ENCODE peak calls at places on chromosome 3, in nine cellular contexts. One of them, this sample, is unnamed.

GRCh38 chr3:14899993-14900618 is 47.3 kb upstream of the NR2C2 start:
- DNase-seq in IMR-90: no peak
- DNase-seq in cardiac fibroblast: no peak
- DNase-seq in OCI-LY7: no peak
- DNase-seq in GM12865: no peak
- DNase-seq in epithelial cell of esophagus: no peak
- DNase-seq in fibroblast of lung: no peak
- DNase-seq in CD8-positive, alpha-beta T cell: no peak
- DNase-seq in fibroblast of mammary gland: no peak
- DNase-seq in this sample: no peak

GRCh38 chr3:50583897-50584296 is 14.6 kb downstream of the HEMK1 start:
- DNase-seq in IMR-90: no peak
- DNase-seq in cardiac fibroblast: no peak
- DNase-seq in OCI-LY7: no peak
- DNase-seq in GM12865: no peak
- DNase-seq in epithelial cell of esophagus: no peak
- DNase-seq in fibroblast of lung: no peak
- DNase-seq in CD8-positive, alpha-beta T cell: no peak
- DNase-seq in fibroblast of mammary gland: peak; percentile 64
- DNase-seq in this sample: no peak

GRCh38 chr3:41148446-41148845 is 50.9 kb upstream of the CTNNB1 start:
- DNase-seq in IMR-90: no peak
- DNase-seq in cardiac fibroblast: no peak
- DNase-seq in OCI-LY7: no peak
- DNase-seq in GM12865: no peak
- DNase-seq in epithelial cell of esophagus: no peak
- DNase-seq in fibroblast of lung: no peak
- DNase-seq in CD8-positive, alpha-beta T cell: no peak
- DNase-seq in fibroblast of mammary gland: no peak
- DNase-seq in this sample: no peak

GRCh38 chr3:52526151-52526561 is 7.5 kb downstream of the NT5DC2 start:
- DNase-seq in IMR-90: no peak
- DNase-seq in cardiac fibroblast: no peak
- DNase-seq in OCI-LY7: no peak
- DNase-seq in GM12865: no peak
- DNase-seq in epithelial cell of esophagus: peak; percentile 87
- DNase-seq in fibroblast of lung: no peak
- DNase-seq in CD8-positive, alpha-beta T cell: no peak
- DNase-seq in fibroblast of mammary gland: no peak
- DNase-seq in this sample: no peak

GRCh38 chr3:89186446-89186845 is 79.0 kb downstream of the EPHA3 start:
- DNase-seq in IMR-90: no peak
- DNase-seq in cardiac fibroblast: no peak
- DNase-seq in OCI-LY7: no peak
- DNase-seq in GM12865: no peak
- DNase-seq in epithelial cell of esophagus: no peak
- DNase-seq in fibroblast of lung: peak; percentile 58
- DNase-seq in CD8-positive, alpha-beta T cell: no peak
- DNase-seq in fibroblast of mammary gland: no peak
- DNase-seq in this sample: no peak

GRCh38 chr3:154182322-154182922 is 61.2 kb downstream of the ARHGEF26 start:
- DNase-seq in IMR-90: no peak
- DNase-seq in cardiac fibroblast: no peak
- DNase-seq in OCI-LY7: no peak
- DNase-seq in GM12865: no peak
- DNase-seq in epithelial cell of esophagus: no peak
- DNase-seq in fibroblast of lung: no peak
- DNase-seq in CD8-positive, alpha-beta T cell: no peak
- DNase-seq in fibroblast of mammary gland: no peak
- DNase-seq in this sample: no peak

GRCh38 chr3:47780727-47781325 is 867 bp downstream of the SMARCC1 start:
- DNase-seq in IMR-90: peak; percentile 32
- DNase-seq in cardiac fibroblast: peak; percentile 48
- DNase-seq in OCI-LY7: no peak
- DNase-seq in GM12865: no peak
- DNase-seq in epithelial cell of esophagus: no peak
- DNase-seq in fibroblast of lung: peak; percentile 36
- DNase-seq in CD8-positive, alpha-beta T cell: no peak
- DNase-seq in fibroblast of mammary gland: peak; percentile 31
- DNase-seq in this sample: no peak

GRCh38 chr3:47430606-47431005 is 45.1 kb downstream of the SCAP start:
- DNase-seq in IMR-90: no peak
- DNase-seq in cardiac fibroblast: no peak
- DNase-seq in OCI-LY7: no peak
- DNase-seq in GM12865: no peak
- DNase-seq in epithelial cell of esophagus: no peak
- DNase-seq in fibroblast of lung: no peak
- DNase-seq in CD8-positive, alpha-beta T cell: no peak
- DNase-seq in fibroblast of mammary gland: no peak
- DNase-seq in this sample: no peak

GRCh38 chr3:20056727-20057611 is 16.7 kb downstream of the KAT2B start:
- DNase-seq in IMR-90: peak; percentile 82
- DNase-seq in cardiac fibroblast: peak; percentile 91
- DNase-seq in OCI-LY7: no peak
- DNase-seq in GM12865: peak; percentile 65
- DNase-seq in epithelial cell of esophagus: peak; percentile 99
- DNase-seq in fibroblast of lung: peak; percentile 69
- DNase-seq in CD8-positive, alpha-beta T cell: no peak
- DNase-seq in fibroblast of mammary gland: peak; percentile 96
- DNase-seq in this sample: no peak

GRCh38 chr3:195696632-195697278 is 24.0 kb upstream of the MUC20 start:
- DNase-seq in IMR-90: no peak
- DNase-seq in cardiac fibroblast: no peak
- DNase-seq in OCI-LY7: no peak
- DNase-seq in GM12865: no peak
- DNase-seq in epithelial cell of esophagus: no peak
- DNase-seq in fibroblast of lung: no peak
- DNase-seq in CD8-positive, alpha-beta T cell: no peak
- DNase-seq in fibroblast of mammary gland: no peak
- DNase-seq in this sample: no peak

GRCh38 chr3:62065985-62066693 is 307.2 kb downstream of the FEZF2 start:
- DNase-seq in IMR-90: peak; percentile 10
- DNase-seq in cardiac fibroblast: peak; percentile 5
- DNase-seq in OCI-LY7: no peak
- DNase-seq in GM12865: no peak
- DNase-seq in epithelial cell of esophagus: no peak
- DNase-seq in fibroblast of lung: peak; percentile 48
- DNase-seq in CD8-positive, alpha-beta T cell: no peak
- DNase-seq in fibroblast of mammary gland: peak; percentile 84
- DNase-seq in this sample: no peak

GRCh38 chr3:58570851-58571250 is 6.3 kb downstream of the FAM107A start:
- DNase-seq in IMR-90: no peak
- DNase-seq in cardiac fibroblast: no peak
- DNase-seq in OCI-LY7: no peak
- DNase-seq in GM12865: no peak
- DNase-seq in epithelial cell of esophagus: no peak
- DNase-seq in fibroblast of lung: no peak
- DNase-seq in CD8-positive, alpha-beta T cell: no peak
- DNase-seq in fibroblast of mammary gland: no peak
- DNase-seq in this sample: no peak

GRCh38 chr3:101950510-101950909 is 101.2 kb downstream of the NFKBIZ start:
- DNase-seq in IMR-90: peak; percentile 81
- DNase-seq in cardiac fibroblast: peak; percentile 74
- DNase-seq in OCI-LY7: no peak
- DNase-seq in GM12865: peak; percentile 57
- DNase-seq in epithelial cell of esophagus: peak; percentile 81
- DNase-seq in fibroblast of lung: peak; percentile 24
- DNase-seq in CD8-positive, alpha-beta T cell: no peak
- DNase-seq in fibroblast of mammary gland: peak; percentile 90
- DNase-seq in this sample: peak; percentile 86

GRCh38 chr3:183378008-183378407 is 50.4 kb downstream of the MCF2L2 start:
- DNase-seq in IMR-90: no peak
- DNase-seq in cardiac fibroblast: no peak
- DNase-seq in OCI-LY7: no peak
- DNase-seq in GM12865: no peak
- DNase-seq in epithelial cell of esophagus: no peak
- DNase-seq in fibroblast of lung: no peak
- DNase-seq in CD8-positive, alpha-beta T cell: no peak
- DNase-seq in fibroblast of mammary gland: no peak
- DNase-seq in this sample: no peak

GRCh38 chr3:156135921-156136655 is 15.7 kb downstream of the KCNAB1 start:
- DNase-seq in IMR-90: no peak
- DNase-seq in cardiac fibroblast: no peak
- DNase-seq in OCI-LY7: no peak
- DNase-seq in GM12865: peak; percentile 19
- DNase-seq in epithelial cell of esophagus: peak; percentile 3
- DNase-seq in fibroblast of lung: no peak
- DNase-seq in CD8-positive, alpha-beta T cell: no peak
- DNase-seq in fibroblast of mammary gland: peak; percentile 10
- DNase-seq in this sample: no peak
- TF ChIP-seq CTCF in IMR-90: no peak
- TF ChIP-seq CTCF in cardiac fibroblast: peak; percentile 20
- TF ChIP-seq CTCF in OCI-LY7: peak; percentile 57
- TF ChIP-seq CTCF in GM12865: peak; percentile 35
- TF ChIP-seq CTCF in epithelial cell of esophagus: peak; percentile 27
- TF ChIP-seq CTCF in fibroblast of lung: no peak
- TF ChIP-seq CTCF in CD8-positive, alpha-beta T cell: no peak
- TF ChIP-seq CTCF in fibroblast of mammary gland: peak; percentile 43
- TF ChIP-seq CTCF in this sample: no peak

DNA sequence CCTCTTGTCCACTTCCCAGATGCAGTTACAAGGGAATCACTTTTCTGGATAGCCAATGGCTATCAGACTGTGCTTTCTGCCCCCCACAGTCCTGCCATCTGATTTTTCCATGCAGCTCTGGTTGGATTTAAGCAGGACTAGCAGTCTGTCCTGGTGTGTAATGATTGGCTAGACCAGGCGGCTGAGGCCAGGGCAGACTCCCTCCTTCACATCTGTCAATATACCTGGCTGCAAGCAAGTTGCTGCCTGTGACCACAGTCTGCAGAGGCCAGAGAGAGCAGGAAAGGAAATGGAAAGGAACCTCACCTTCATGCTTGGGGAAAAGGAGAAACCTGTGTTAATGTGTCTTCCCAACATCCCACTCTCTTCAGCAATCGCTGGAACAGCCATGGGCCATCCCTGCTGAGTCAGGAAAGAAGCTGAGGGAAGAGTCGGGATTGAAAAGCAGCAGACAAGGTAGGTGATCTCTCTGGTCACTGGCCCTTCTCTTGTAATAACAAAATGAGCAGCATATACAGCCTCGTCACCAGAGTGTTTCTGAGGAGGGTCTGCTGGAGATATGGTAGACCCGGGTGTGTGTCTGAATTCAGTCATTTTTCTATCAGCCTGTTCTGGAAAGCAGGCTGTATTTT is 126.7 kb upstream of the PHLDB2 start:
- DNase-seq in IMR-90: no peak
- DNase-seq in cardiac fibroblast: no peak
- DNase-seq in OCI-LY7: no peak
- DNase-seq in GM12865: no peak
- DNase-seq in epithelial cell of esophagus: peak; percentile 86
- DNase-seq in fibroblast of lung: no peak
- DNase-seq in CD8-positive, alpha-beta T cell: no peak
- DNase-seq in fibroblast of mammary gland: no peak
- DNase-seq in this sample: no peak
- H3K4me3 ChIP-seq in IMR-90: no peak overlapping the region
- H3K4me3 ChIP-seq in cardiac fibroblast: no peak overlapping the region
- H3K4me3 ChIP-seq in OCI-LY7: no peak overlapping the region
- H3K4me3 ChIP-seq in GM12865: no peak overlapping the region
- H3K4me3 ChIP-seq in epithelial cell of esophagus: peak overlapping the region; percentile 61
- H3K4me3 ChIP-seq in fibroblast of lung: no peak overlapping the region
- H3K4me3 ChIP-seq in CD8-positive, alpha-beta T cell: no peak overlapping the region
- H3K4me3 ChIP-seq in fibroblast of mammary gland: no peak overlapping the region
- H3K4me3 ChIP-seq in this sample: no peak overlapping the region

GRCh38 chr3:107117156-107117555 is 260.1 kb upstream of the CCDC54 start:
- DNase-seq in IMR-90: no peak
- DNase-seq in cardiac fibroblast: no peak
- DNase-seq in OCI-LY7: no peak
- DNase-seq in GM12865: no peak
- DNase-seq in epithelial cell of esophagus: no peak
- DNase-seq in fibroblast of lung: no peak
- DNase-seq in CD8-positive, alpha-beta T cell: no peak
- DNase-seq in fibroblast of mammary gland: no peak
- DNase-seq in this sample: no peak

GRCh38 chr3:107116251-107116650 is 261.0 kb upstream of the CCDC54 start:
- DNase-seq in IMR-90: no peak
- DNase-seq in cardiac fibroblast: no peak
- DNase-seq in OCI-LY7: no peak
- DNase-seq in GM12865: no peak
- DNase-seq in epithelial cell of esophagus: no peak
- DNase-seq in fibroblast of lung: no peak
- DNase-seq in CD8-positive, alpha-beta T cell: no peak
- DNase-seq in fibroblast of mammary gland: no peak
- DNase-seq in this sample: no peak

GRCh38 chr3:107112356-107112755 is 264.9 kb upstream of the CCDC54 start:
- DNase-seq in IMR-90: no peak
- DNase-seq in cardiac fibroblast: no peak
- DNase-seq in OCI-LY7: no peak
- DNase-seq in GM12865: no peak
- DNase-seq in epithelial cell of esophagus: no peak
- DNase-seq in fibroblast of lung: no peak
- DNase-seq in CD8-positive, alpha-beta T cell: no peak
- DNase-seq in fibroblast of mammary gland: no peak
- DNase-seq in this sample: no peak

DNA sequence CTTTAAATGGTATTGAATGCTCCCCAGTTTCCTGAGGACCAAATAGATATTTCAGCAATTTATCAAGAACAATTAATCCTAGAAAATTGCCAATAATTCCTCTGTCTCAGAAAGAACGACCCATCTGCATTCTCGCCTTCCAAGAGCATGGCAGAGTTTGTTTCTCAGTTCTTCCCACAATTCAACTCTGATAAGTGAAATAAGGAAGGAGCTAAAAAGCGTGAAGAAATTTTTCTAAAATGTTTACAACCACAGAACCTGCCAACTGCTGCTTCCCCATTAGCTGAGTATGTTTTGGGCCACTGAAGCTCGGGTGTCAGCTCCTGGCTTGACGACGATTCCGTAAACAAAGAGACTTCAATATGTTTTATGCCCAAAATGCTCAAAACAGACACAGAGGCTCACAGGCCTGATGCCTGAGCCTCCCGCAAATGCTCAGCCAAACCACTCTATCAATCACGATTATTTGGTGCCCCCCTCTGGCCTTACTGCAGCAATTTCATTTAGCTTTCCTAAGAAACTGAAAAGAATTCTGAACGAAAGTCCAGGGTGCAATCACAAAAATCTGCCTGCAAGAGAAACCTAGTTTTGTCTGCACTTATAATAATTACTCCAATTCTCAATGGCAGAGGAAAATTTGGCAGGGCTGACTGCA is 259.2 kb upstream of the CCDC54 start:
- DNase-seq in IMR-90: peak; percentile 80
- DNase-seq in cardiac fibroblast: peak; percentile 91
- DNase-seq in OCI-LY7: peak; percentile 45
- DNase-seq in GM12865: peak; percentile 55
- DNase-seq in epithelial cell of esophagus: peak; percentile 67
- DNase-seq in fibroblast of lung: peak; percentile 86
- DNase-seq in CD8-positive, alpha-beta T cell: no peak
- DNase-seq in fibroblast of mammary gland: peak; percentile 86
- DNase-seq in this sample: peak; percentile 49
- TF ChIP-seq CTCF in IMR-90: peak; percentile 73
- TF ChIP-seq CTCF in cardiac fibroblast: peak; percentile 65
- TF ChIP-seq CTCF in OCI-LY7: peak; percentile 77
- TF ChIP-seq CTCF in GM12865: peak; percentile 16
- TF ChIP-seq CTCF in epithelial cell of esophagus: peak; percentile 47
- TF ChIP-seq CTCF in fibroblast of lung: peak; percentile 57
- TF ChIP-seq CTCF in CD8-positive, alpha-beta T cell: no peak
- TF ChIP-seq CTCF in fibroblast of mammary gland: peak; percentile 60
- TF ChIP-seq CTCF in this sample: peak; percentile 58

DNA sequence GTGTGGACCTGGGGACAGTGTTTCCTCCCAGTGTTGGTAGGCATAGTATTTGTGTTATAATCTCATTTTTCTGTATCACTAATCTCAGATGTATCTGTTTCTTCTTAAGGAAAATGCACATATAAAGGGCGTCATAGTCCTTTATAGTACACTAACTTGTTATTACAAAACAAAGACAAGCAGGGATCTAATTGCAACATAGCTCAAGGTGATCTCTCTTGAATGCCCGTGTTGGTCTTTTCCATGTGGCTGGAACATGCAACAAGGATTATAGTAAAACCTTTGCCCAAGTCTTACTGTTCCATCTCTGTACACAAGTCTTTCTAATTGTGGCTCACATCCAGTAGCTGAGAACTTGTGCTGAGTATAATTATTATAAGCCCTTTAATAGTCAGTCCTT is 3.5 kb upstream of the GPR87 start:
- DNase-seq in IMR-90: no peak
- DNase-seq in cardiac fibroblast: no peak
- DNase-seq in OCI-LY7: no peak
- DNase-seq in GM12865: no peak
- DNase-seq in epithelial cell of esophagus: peak; percentile 68
- DNase-seq in fibroblast of lung: peak; percentile 13
- DNase-seq in CD8-positive, alpha-beta T cell: no peak
- DNase-seq in fibroblast of mammary gland: no peak
- DNase-seq in this sample: no peak
- H3K4me3 ChIP-seq in IMR-90: no peak overlapping the region
- H3K4me3 ChIP-seq in cardiac fibroblast: no peak overlapping the region
- H3K4me3 ChIP-seq in OCI-LY7: no peak overlapping the region
- H3K4me3 ChIP-seq in GM12865: no peak overlapping the region
- H3K4me3 ChIP-seq in epithelial cell of esophagus: peak overlapping the region; percentile 10
- H3K4me3 ChIP-seq in fibroblast of lung: no peak overlapping the region
- H3K4me3 ChIP-seq in CD8-positive, alpha-beta T cell: no peak overlapping the region
- H3K4me3 ChIP-seq in fibroblast of mammary gland: no peak overlapping the region
- H3K4me3 ChIP-seq in this sample: no peak overlapping the region

This sample was measured in AG04449.